ENCODE peak calls at places on chromosomes 1 and 21, in six cellular contexts. G is left ventricle myocardium inferior, K is RPMI7951, V is GM20000, Q is MM.1S, D is kidney tubule cell. I is an unnamed sample.

GRCh38 chr1:4312024-4312423 is 342.4 kb upstream of the AJAP1 start:
- DNase-seq in G (no peak), K (no peak), Q (no peak), D (no peak), V (no peak), I (no peak)

GRCh38 chr1:157399343-157399983 is 152.9 kb downstream of the FCRL5 start:
- DNase-seq in Q (no peak), V (no peak), G (no peak), K (no peak), D (no peak), I (no peak)

GRCh38 chr1:77834771-77835334 is 53.6 kb upstream of the NEXN start:
- DNase-seq in V (no peak), D (peak), Q (no peak), K (peak), G (no peak), I (peak)

GRCh38 chr21:42002421-42002958 is 7.7 kb downstream of the ZBTB21 start:
- DNase-seq in K (peak), D (peak), V (peak), Q (no peak), G (no peak), I (peak)

GRCh38 chr1:26607191-26607590 is 77.6 kb downstream of the RPS6KA1 start:
- DNase-seq in G (no peak), Q (no peak), V (no peak), D (no peak), K (no peak), I (no peak)

GRCh38 chr1:200473698-200474371 is 64.0 kb upstream of the ZNF281 start:
- DNase-seq in D (peak), Q (no peak), K (peak), V (peak), G (no peak), I (peak)

GRCh38 chr1:21927531-21928237 is 9.4 kb downstream of the HSPG2 start:
- DNase-seq in G (peak), Q (no peak), K (no peak), D (peak), V (no peak), I (no peak)

GRCh38 chr1:207003216-207003615 is 29.3 kb downstream of the C1orf116 start:
- DNase-seq in V (no peak), Q (no peak), D (no peak), K (no peak), G (no peak), I (no peak)

GRCh38 chr1:176241385-176242015 is 34.4 kb upstream of the COP1 start:
- DNase-seq in K (peak), V (no peak), G (no peak), Q (no peak), D (peak), I (peak)

GRCh38 chr1:230641900-230642262 is 400 bp upstream of the COG2 start:
- DNase-seq in G (no peak), D (no peak), V (no peak), K (no peak), Q (no peak), I (no peak)

GRCh38 chr1:59669752-59670312 is 144.9 kb upstream of the HOOK1 start:
- DNase-seq in V (no peak), G (peak), Q (no peak), D (peak), K (peak), I (peak)

GRCh38 chr1:26275580-26276431 is 4.1 kb upstream of the SH3BGRL3 start:
- DNase-seq in K (peak), D (peak), V (peak), Q (peak), G (peak), I (peak)

GRCh38 chr1:94009304-94009703 is 100.1 kb upstream of the GCLM start:
- DNase-seq in Q (no peak), D (no peak), V (no peak), K (no peak), G (no peak), I (no peak)

GRCh38 chr1:198267921-198268320 is 111.1 kb downstream of the NEK7 start:
- DNase-seq in K (peak), Q (no peak), D (peak), V (no peak), G (no peak), I (no peak)

GRCh38 chr1:225426395-225427248 is 1.2 kb downstream of the LBR start:
- DNase-seq in K (peak), Q (peak), G (peak), D (peak), V (peak), I (no peak)

GRCh38 chr1:218108034-218108433 is 177.1 kb upstream of the RRP15 start:
- DNase-seq in G (no peak), V (no peak), K (no peak), Q (no peak), D (no peak), I (no peak)

GRCh38 chr1:184329255-184329953 is 57.4 kb upstream of the C1orf21 start:
- DNase-seq in Q (no peak), V (no peak), K (no peak), G (no peak), D (no peak), I (no peak)

GRCh38 chr1:87851490-87851889 is 522.8 kb downstream of the LMO4 start:
- DNase-seq in Q (no peak), V (no peak), D (no peak), K (no peak), G (no peak), I (no peak)

GRCh38 chr1:211381481-211382181 is 55.0 kb downstream of the TRAF5 start:
- DNase-seq in V (peak), D (no peak), K (no peak), G (no peak), Q (no peak), I (no peak)

GRCh38 chr1:30783244-30783915 is 25.8 kb upstream of the LAPTM5 start:
- DNase-seq in G (peak), D (no peak), K (no peak), Q (no peak), V (no peak), I (no peak)

GRCh38 chr1:85581138-85581801 is 709 bp downstream of the CCN1 start:
- DNase-seq in D (peak), K (peak), V (peak), G (peak), Q (peak), I (peak)

GRCh38 chr1:12047120-12047876 is 15.8 kb upstream of the TNFRSF8 start:
- DNase-seq in G (no peak), D (no peak), K (peak), Q (peak), V (peak), I (no peak)

GRCh38 chr1:154405762-154406571 is 824 bp downstream of the IL6R start:
- DNase-seq in D (peak), V (peak), G (peak), K (peak), Q (peak), I (peak)

GRCh38 chr1:179955318-179955638 is 668 bp downstream of the CEP350 start:
- DNase-seq in K (peak), Q (no peak), V (no peak), G (no peak), D (peak), I (no peak)

GRCh38 chr1:101261629-101262028 is 24.8 kb downstream of the S1PR1 start:
- DNase-seq in V (no peak), G (no peak), D (no peak), Q (no peak), K (no peak), I (no peak)

GRCh38 chr1:17170571-17170970 is 34.4 kb upstream of the PADI1 start:
- DNase-seq in V (no peak), Q (no peak), D (no peak), K (peak), G (no peak), I (no peak)

GRCh38 chr1:34398916-34399275 is 222.2 kb downstream of the C1orf94 start:
- DNase-seq in D (no peak), Q (no peak), K (no peak), V (no peak), G (no peak), I (no peak)

I was measured in Caki2.